ENCODE peak calls at places on chromosome 19, in seven cellular contexts. Z, S, X, P, G, A and L are unnamed samples.

GRCh38 chr19:13843104-13843921 is 33.6 kb upstream of the NANOS3 start:
- DNase-seq in Z (peak), S (peak), X (peak), P (peak), G (no peak), A (peak), L (peak)

GRCh38 chr19:35767288-35768081 is 7.9 kb upstream of the ARHGAP33 start:
- DNase-seq in Z (no peak), S (peak), X (no peak), P (no peak), G (peak), A (no peak), L (no peak)

GRCh38 chr19:38216785-38217746 is 7.0 kb downstream of the DPF1 start:
- DNase-seq in Z (no peak), S (no peak), X (no peak), P (no peak), G (no peak), A (no peak), L (no peak)

GRCh38 chr19:33621811-33622504 is at the start of gene CHST8:
- DNase-seq in Z (peak), S (peak), X (peak), P (peak), G (no peak), A (no peak), L (no peak)

GRCh38 chr19:35462476-35462953 is 14.5 kb downstream of the FFAR2 start:
- DNase-seq in Z (no peak), S (no peak), X (no peak), P (no peak), G (no peak), A (no peak), L (peak)

GRCh38 chr19:52336976-52337375 is 933 bp downstream of the ZNF610 start:
- DNase-seq in Z (peak), S (no peak), X (no peak), P (no peak), G (no peak), A (no peak), L (no peak)

GRCh38 chr19:33740811-33741396 is 55.8 kb upstream of the KCTD15 start:
- DNase-seq in Z (peak), S (peak), X (peak), P (no peak), G (no peak), A (no peak), L (no peak)

GRCh38 chr19:29851769-29852521 is 40.2 kb downstream of the CCNE1 start:
- DNase-seq in Z (no peak), S (no peak), X (no peak), P (no peak), G (no peak), A (no peak), L (no peak)

GRCh38 chr19:48239582-48240141 is 16.1 kb downstream of the CARD8 start:
- DNase-seq in Z (no peak), S (no peak), X (no peak), P (no peak), G (no peak), A (no peak), L (no peak)

GRCh38 chr19:2613507-2614295 is 88.8 kb downstream of the GNG7 start:
- DNase-seq in Z (peak), S (peak), X (peak), P (no peak), G (no peak), A (peak), L (peak)

GRCh38 chr19:31290926-31291590 is 58.2 kb downstream of the TSHZ3 start:
- DNase-seq in Z (no peak), S (no peak), X (no peak), P (no peak), G (no peak), A (no peak), L (no peak)

GRCh38 chr19:51135004-51135403 is 7.1 kb upstream of the SIGLEC7 start:
- DNase-seq in Z (no peak), S (no peak), X (no peak), P (no peak), G (no peak), A (no peak), L (no peak)

GRCh38 chr19:13830761-13831481 is 35.7 kb downstream of the ZSWIM4 start:
- DNase-seq in Z (no peak), S (no peak), X (peak), P (peak), G (no peak), A (no peak), L (peak)

GRCh38 chr19:35935911-35936737 is at the start of gene LRFN3:
- DNase-seq in Z (peak), S (peak), X (peak), P (peak), G (peak), A (peak), L (no peak)

GRCh38 chr19:10517760-10518443 is 655 bp upstream of the S1PR5 start:
- DNase-seq in Z (peak), S (peak), X (peak), P (no peak), G (no peak), A (no peak), L (peak)

GRCh38 chr19:55232284-55232597 is 3.7 kb upstream of the TMEM86B start:
- DNase-seq in Z (no peak), S (no peak), X (no peak), P (no peak), G (no peak), A (peak), L (no peak)

GRCh38 chr19:11092181-11092538 is 2.9 kb downstream of the LDLR start:
- DNase-seq in Z (peak), S (no peak), X (peak), P (no peak), G (no peak), A (no peak), L (no peak)

GRCh38 chr19:39141929-39142328 is 16.3 kb downstream of the PAK4 start:
- DNase-seq in Z (no peak), S (no peak), X (no peak), P (no peak), G (no peak), A (no peak), L (no peak)

GRCh38 chr19:56162258-56162657 is 13.6 kb upstream of the GALP start:
- DNase-seq in Z (peak), S (no peak), X (no peak), P (no peak), G (no peak), A (no peak), L (no peak)

GRCh38 chr19:51158474-51159129 is 16.5 kb downstream of the SIGLEC7 start:
- DNase-seq in Z (peak), S (peak), X (peak), P (no peak), G (no peak), A (peak), L (peak)

GRCh38 chr19:24029941-24030636 is 56.9 kb upstream of the ZNF254 start:
- DNase-seq in Z (no peak), S (peak), X (no peak), P (no peak), G (no peak), A (no peak), L (no peak)

GRCh38 chr19:29546583-29547190 is 20.9 kb downstream of the VSTM2B start:
- DNase-seq in Z (no peak), S (no peak), X (no peak), P (peak), G (no peak), A (no peak), L (no peak)

GRCh38 chr19:35346193-35347052 is 1.3 kb upstream of the FFAR1 start:
- DNase-seq in Z (no peak), S (no peak), X (no peak), P (no peak), G (peak), A (peak), L (peak)

GRCh38 chr19:10718205-10719196 is 622 bp downstream of the DNM2 start:
- DNase-seq in Z (peak), S (peak), X (peak), P (peak), G (no peak), A (peak), L (peak)

GRCh38 chr19:50906217-50906616 is 5.0 kb downstream of the KLK4 start:
- DNase-seq in Z (peak), S (peak), X (no peak), P (no peak), G (no peak), A (no peak), L (no peak)

GRCh38 chr19:55259540-55260210 is 858 bp upstream of the PPP6R1 start:
- DNase-seq in Z (no peak), S (no peak), X (peak), P (no peak), G (no peak), A (peak), L (no peak)

GRCh38 chr19:20247016-20247683 is 80.1 kb downstream of the ZNF486 start:
- DNase-seq in Z (peak), S (peak), X (peak), P (peak), G (no peak), A (no peak), L (no peak)

GRCh38 chr19:50843701-50844221 is 10.4 kb upstream of the KLK15 start:
- DNase-seq in Z (no peak), S (no peak), X (no peak), P (no peak), G (no peak), A (no peak), L (no peak)

GRCh38 chr19:3481241-3482090 is 1.1 kb upstream of the SMIM24 start:
- DNase-seq in Z (no peak), S (no peak), X (no peak), P (no peak), G (no peak), A (no peak), L (no peak)

GRCh38 chr19:46970815-46971214 is 48.8 kb upstream of the NPAS1 start:
- DNase-seq in Z (no peak), S (no peak), X (peak), P (no peak), G (no peak), A (no peak), L (no peak)

GRCh38 chr19:11279505-11280236 is 16.3 kb upstream of the TSPAN16 start:
- DNase-seq in Z (no peak), S (no peak), X (peak), P (no peak), G (no peak), A (no peak), L (no peak)

GRCh38 chr19:56119585-56119978 is 1.5 kb downstream of the ZNF787 start:
- DNase-seq in Z (no peak), S (no peak), X (peak), P (no peak), G (no peak), A (peak), L (no peak)

GRCh38 chr19:9914315-9915207 is 21.8 kb downstream of the OLFM2 start:
- DNase-seq in Z (peak), S (peak), X (peak), P (peak), G (peak), A (peak), L (peak)

GRCh38 chr19:10719466-10719961 is 1.6 kb downstream of the DNM2 start:
- DNase-seq in Z (no peak), S (no peak), X (no peak), P (no peak), G (no peak), A (no peak), L (no peak)

GRCh38 chr19:41795031-41795461 is 1.3 kb upstream of the CEACAM3 start:
- DNase-seq in Z (peak), S (peak), X (peak), P (no peak), G (no peak), A (no peak), L (peak)

GRCh38 chr19:41796362-41796761 is at the start of gene CEACAM3:
- DNase-seq in Z (no peak), S (no peak), X (no peak), P (no peak), G (no peak), A (no peak), L (no peak)

GRCh38 chr19:41792513-41793413 is 3.6 kb upstream of the CEACAM3 start:
- DNase-seq in Z (peak), S (peak), X (peak), P (no peak), G (no peak), A (peak), L (peak)

DNA sequence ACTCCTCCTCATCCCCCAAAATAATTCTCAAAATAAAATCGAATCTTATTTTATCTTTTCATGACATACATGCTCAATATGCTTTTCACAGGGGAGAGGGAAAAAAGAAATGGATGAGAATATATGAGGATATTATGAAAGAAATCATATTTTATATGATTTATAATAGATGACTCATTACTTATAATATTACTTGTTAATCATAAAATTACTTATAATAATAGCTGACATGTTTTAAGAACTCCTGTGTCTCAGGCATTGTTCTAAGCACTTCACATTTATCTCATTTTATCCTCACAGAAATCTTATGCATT is 3.0 kb upstream of the CEACAM3 start:
- DNase-seq in Z (no peak), S (no peak), X (no peak), P (no peak), G (no peak), A (no peak), L (no peak)
- TF ChIP-seq CTCF in Z (no peak), S (no peak), X (no peak), P (no peak), G (peak), A (no peak), L (peak)

DNA sequence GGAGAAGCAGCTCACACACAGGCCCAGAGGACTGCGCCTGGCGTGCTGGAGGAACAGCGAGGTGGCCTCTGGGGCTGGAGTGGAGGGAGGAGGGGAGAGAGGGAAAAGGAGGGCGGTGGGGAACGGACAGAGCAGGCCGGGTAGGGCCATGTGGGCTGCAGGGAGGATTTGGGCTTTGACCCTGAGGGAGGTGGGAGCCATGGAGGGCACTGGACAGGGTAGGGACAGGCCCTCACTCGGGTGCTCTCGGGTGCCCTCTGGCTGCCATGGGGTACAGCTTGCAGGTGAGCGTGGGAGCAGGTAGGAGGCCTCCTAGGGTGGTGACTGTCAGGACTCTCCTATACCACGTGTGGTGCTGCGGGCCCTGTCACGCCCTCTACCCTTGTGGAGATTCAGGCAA is 22.8 kb downstream of the PLIN4 start:
- DNase-seq in Z (no peak), S (peak), X (no peak), P (no peak), G (no peak), A (no peak), L (no peak)
- TF ChIP-seq CTCF in Z (no peak), S (no peak), X (no peak), P (no peak), G (no peak), A (no peak), L (no peak)

GRCh38 chr19:40810160-40810559 is 11.2 kb downstream of the EGLN2 start:
- DNase-seq in Z (no peak), S (no peak), X (no peak), P (no peak), G (no peak), A (peak), L (no peak)

GRCh38 chr19:40808497-40808896 is 9.5 kb downstream of the EGLN2 start:
- DNase-seq in Z (no peak), S (no peak), X (no peak), P (no peak), G (no peak), A (no peak), L (no peak)

GRCh38 chr19:40809358-40810086 is 10.5 kb downstream of the EGLN2 start:
- DNase-seq in Z (no peak), S (no peak), X (no peak), P (no peak), G (no peak), A (peak), L (no peak)

GRCh38 chr19:40813182-40813581 is 14.2 kb downstream of the EGLN2 start:
- DNase-seq in Z (peak), S (no peak), X (no peak), P (no peak), G (no peak), A (peak), L (no peak)

DNA sequence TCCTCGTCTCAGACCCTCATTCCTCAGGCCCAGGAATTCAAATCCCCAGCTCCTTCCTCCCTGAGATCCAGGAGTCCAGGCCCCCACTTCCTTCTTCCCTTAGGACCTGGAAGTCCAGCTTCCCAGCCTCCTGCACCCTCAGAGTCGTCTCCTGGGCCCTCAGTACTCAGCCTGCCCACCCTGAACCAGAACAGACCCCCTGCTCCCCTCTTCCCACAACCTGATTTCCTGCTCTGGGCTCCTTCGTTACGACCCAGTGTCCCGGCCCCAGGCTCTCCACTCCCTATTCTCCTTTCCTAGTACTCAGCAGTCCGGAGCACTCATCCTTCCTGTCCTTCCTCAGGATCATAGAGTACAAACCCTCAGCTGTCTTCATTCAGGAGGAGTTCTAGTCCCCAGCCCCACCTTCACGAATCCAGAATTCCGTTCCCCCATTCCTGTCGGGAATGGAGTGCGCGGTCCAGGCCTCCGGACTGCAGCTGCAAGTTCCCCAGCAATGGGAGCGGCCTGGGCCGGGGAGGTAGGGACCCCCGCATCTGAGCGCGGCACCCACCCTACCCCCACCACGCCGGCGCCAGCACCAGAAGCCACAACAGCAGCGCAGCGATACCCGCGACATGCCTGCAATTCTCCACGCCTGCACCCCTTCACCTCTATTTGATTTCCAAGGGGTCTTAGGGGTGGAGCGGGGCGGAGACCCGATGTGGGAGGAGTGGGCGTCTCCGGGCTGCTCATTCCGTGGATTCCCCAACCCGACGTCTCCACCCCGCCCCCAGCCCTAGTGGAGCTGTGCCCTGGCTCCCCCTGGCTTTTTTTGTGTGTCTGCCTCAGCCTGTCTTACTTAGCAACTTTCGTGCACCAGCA is 12.7 kb downstream of the EGLN2 start:
- DNase-seq in Z (no peak), S (peak), X (no peak), P (no peak), G (no peak), A (peak), L (no peak)
- TF ChIP-seq CTCF in Z (peak), S (no peak), X (no peak), P (no peak), G (no peak), A (no peak), L (no peak)

GRCh38 chr19:8363803-8364771 is at the start of gene ANGPTL4:
- DNase-seq in Z (peak), S (peak), X (peak), P (peak), G (peak), A (peak), L (no peak)
- TF ChIP-seq CTCF in Z (peak), S (no peak), X (peak), P (no peak), G (peak), A (no peak), L (no peak)

GRCh38 chr19:43950834-43951626 is at the start of gene ZNF221:
- DNase-seq in Z (peak), S (peak), X (peak), P (peak), G (peak), A (peak), L (peak)
- TF ChIP-seq CTCF in Z (peak), S (no peak), X (peak), P (peak), G (peak), A (peak), L (no peak)

GRCh38 chr19:1133471-1133929 is 29.7 kb downstream of the GPX4 start:
- DNase-seq in Z (peak), S (peak), X (no peak), P (no peak), G (no peak), A (no peak), L (peak)

GRCh38 chr19:1132625-1133383 is 29.0 kb downstream of the GPX4 start:
- DNase-seq in Z (peak), S (no peak), X (no peak), P (no peak), G (no peak), A (no peak), L (peak)

GRCh38 chr19:1130801-1131717 is 27.3 kb downstream of the GPX4 start:
- DNase-seq in Z (peak), S (no peak), X (no peak), P (no peak), G (no peak), A (no peak), L (no peak)

GRCh38 chr19:1129535-1129934 is 25.7 kb downstream of the GPX4 start:
- DNase-seq in Z (no peak), S (no peak), X (no peak), P (no peak), G (no peak), A (no peak), L (no peak)

GRCh38 chr19:1131718-1132552 is 28.1 kb downstream of the GPX4 start:
- DNase-seq in Z (peak), S (peak), X (peak), P (peak), G (no peak), A (peak), L (peak)
- TF ChIP-seq CTCF in Z (peak), S (no peak), X (peak), P (peak), G (no peak), A (no peak), L (no peak)